ENCODE peak calls at places on chromosome 6, in eight cellular contexts. W, B, A, D, C, H, N and P are unnamed samples. For H4K20me1, the result is how much of the 10 kb centered on the place peaks cover.

GRCh38 chr6:127812985-127813681 is 87.7 kb downstream of the THEMIS start:
- DNase-seq in W (no peak), B (no peak), A (no peak), D (no peak), C (no peak), H (no peak), N (peak), P (no peak)

GRCh38 chr6:45535933-45536332 is 158.2 kb upstream of the SUPT3H start:
- DNase-seq in W (peak), B (no peak), A (no peak), D (no peak), C (no peak), H (no peak), N (no peak), P (no peak)

GRCh38 chr6:53654745-53655240 is 10.8 kb downstream of the KLHL31 start:
- DNase-seq in W (no peak), B (no peak), A (no peak), D (no peak), C (no peak), H (no peak), N (no peak), P (no peak)

GRCh38 chr6:89966250-89966588 is 72.0 kb downstream of the GJA10 start:
- DNase-seq in W (no peak), B (no peak), A (no peak), D (peak), C (peak), H (no peak), N (no peak), P (no peak)

GRCh38 chr6:148760568-148761531 is 14.0 kb downstream of the UST start:
- DNase-seq in W (peak), B (peak), A (peak), D (peak), C (no peak), H (no peak), N (peak), P (peak)

GRCh38 chr6:3382399-3383279 is 74.2 kb downstream of the SLC22A23 start:
- DNase-seq in W (peak), B (no peak), A (no peak), D (no peak), C (no peak), H (peak), N (peak), P (no peak)

GRCh38 chr6:27830212-27830664 is 82.0 kb downstream of the OR2B2 start:
- DNase-seq in W (no peak), B (no peak), A (peak), D (no peak), C (no peak), H (no peak), N (no peak), P (peak)

GRCh38 chr6:90044833-90045337 is 150.6 kb downstream of the GJA10 start:
- DNase-seq in W (no peak), B (no peak), A (no peak), D (peak), C (no peak), H (peak), N (peak), P (no peak)

GRCh38 chr6:117130125-117130524 is 135.2 kb upstream of the VGLL2 start:
- DNase-seq in W (no peak), B (no peak), A (no peak), D (no peak), C (no peak), H (no peak), N (no peak), P (no peak)

GRCh38 chr6:17714879-17715860 is 8.4 kb upstream of the NUP153 start:
- DNase-seq in W (peak), B (no peak), A (no peak), D (peak), C (no peak), H (peak), N (peak), P (peak)

GRCh38 chr6:84118191-84118590 is 84.6 kb downstream of the MRAP2 start:
- DNase-seq in W (no peak), B (no peak), A (no peak), D (no peak), C (no peak), H (no peak), N (no peak), P (no peak)

GRCh38 chr6:45148711-45149341 is 179.3 kb upstream of the RUNX2 start:
- DNase-seq in W (no peak), B (no peak), A (no peak), D (peak), C (no peak), H (no peak), N (peak), P (peak)

GRCh38 chr6:138545621-138545980 is 46.3 kb upstream of the NHSL1 start:
- DNase-seq in W (peak), B (no peak), A (peak), D (peak), C (no peak), H (no peak), N (peak), P (no peak)

GRCh38 chr6:84835340-84835739 is 70.9 kb upstream of the TBX18 start:
- DNase-seq in W (no peak), B (no peak), A (no peak), D (no peak), C (no peak), H (no peak), N (no peak), P (peak)

GRCh38 chr6:113018351-113019151 is 671.4 kb downstream of the RFPL4B start:
- DNase-seq in W (peak), B (no peak), A (no peak), D (peak), C (no peak), H (peak), N (peak), P (no peak)

GRCh38 chr6:21781075-21781474 is 187.5 kb downstream of the SOX4 start:
- DNase-seq in W (no peak), B (no peak), A (peak), D (no peak), C (peak), H (no peak), N (no peak), P (no peak)

GRCh38 chr6:30572078-30572605 is 900 bp downstream of the ABCF1 start:
- DNase-seq in W (peak), B (no peak), A (no peak), D (no peak), C (no peak), H (peak), N (no peak), P (no peak)
- H3K4me3 ChIP-seq in W (peak), B (peak), A (peak), D (peak), C (peak), H (peak), N (peak), P (peak)

GRCh38 chr6:4965506-4966389 is 38.1 kb downstream of the RPP40 start:
- DNase-seq in W (no peak), B (no peak), A (no peak), D (no peak), C (no peak), H (no peak), N (no peak), P (no peak)
- H4K20me1 ChIP-seq in W (under half), B (under half), A (under half), D (under half), C (under half), H (under half), N (under half), P (under half)

DNA sequence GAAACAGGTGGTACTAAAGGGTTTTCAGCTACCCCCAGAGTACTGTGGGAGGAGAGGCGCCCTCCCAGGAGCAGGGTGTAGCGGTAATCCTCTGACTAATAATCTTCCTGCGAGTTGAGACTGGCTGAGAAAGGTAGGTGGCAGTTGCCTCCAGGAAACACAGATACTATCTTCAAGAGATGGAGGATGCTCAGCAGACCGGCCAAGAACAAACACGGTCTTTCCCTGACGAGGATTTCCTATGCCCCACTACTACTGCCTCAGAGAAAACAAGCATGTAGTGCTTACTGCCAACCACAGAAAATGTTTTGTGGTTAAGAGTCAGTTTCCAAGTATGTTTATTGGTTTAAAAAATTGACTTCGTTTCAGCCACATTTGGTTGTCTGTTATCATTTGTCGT is 26.8 kb downstream of the C6orf89 start:
- DNase-seq in W (peak), B (no peak), A (no peak), D (peak), C (no peak), H (peak), N (peak), P (peak)
- H3K4me2 ChIP-seq in W (no peak), B (no peak), A (no peak), D (peak), C (peak), H (peak), N (peak), P (peak)

GRCh38 chr6:137286368-137286767 is 67.2 kb upstream of the IFNGR1 start:
- DNase-seq in W (no peak), B (no peak), A (no peak), D (no peak), C (no peak), H (no peak), N (no peak), P (no peak)

GRCh38 chr6:137283080-137283479 is 63.9 kb upstream of the IFNGR1 start:
- DNase-seq in W (no peak), B (no peak), A (no peak), D (no peak), C (no peak), H (no peak), N (no peak), P (no peak)

GRCh38 chr6:137282253-137282652 is 63.1 kb upstream of the IFNGR1 start:
- DNase-seq in W (no peak), B (no peak), A (no peak), D (no peak), C (no peak), H (no peak), N (no peak), P (no peak)

GRCh38 chr6:137286926-137287325 is 67.7 kb upstream of the IFNGR1 start:
- DNase-seq in W (no peak), B (no peak), A (no peak), D (no peak), C (no peak), H (no peak), N (peak), P (no peak)

GRCh38 chr6:137283940-137284910 is 65.0 kb upstream of the IFNGR1 start:
- DNase-seq in W (no peak), B (no peak), A (no peak), D (no peak), C (no peak), H (peak), N (no peak), P (no peak)
- H3K4me3 ChIP-seq in W (no peak), B (no peak), A (no peak), D (no peak), C (no peak), H (no peak), N (no peak), P (no peak)